ENCODE peak calls at places on chromosomes 16 and 17, in four cellular contexts. F, K, M and G are unnamed samples.

GRCh38 chr17:32688221-32688620 is 188.7 kb downstream of the MYO1D start:
- DNase-seq in K (no peak), M (no peak), F (no peak), G (no peak)

GRCh38 chr17:69712801-69713311 is 298.4 kb downstream of the MAP2K6 start:
- DNase-seq in K (no peak), M (no peak), F (no peak), G (no peak)

GRCh38 chr17:78818932-78819331 is 21.7 kb downstream of the USP36 start:
- DNase-seq in K (no peak), M (no peak), F (no peak), G (no peak)

GRCh38 chr16:46900464-46901235 is 16.5 kb downstream of the GPT2 start:
- DNase-seq in K (no peak), M (no peak), F (no peak), G (no peak)

GRCh38 chr17:8326591-8327583 is 12.8 kb upstream of the ODF4 start:
- DNase-seq in K (no peak), M (no peak), F (no peak), G (no peak)

GRCh38 chr16:50616883-50617629 is 64.1 kb downstream of the SNX20 start:
- DNase-seq in M (peak), K (no peak), F (no peak), G (no peak)

GRCh38 chr17:35536664-35537160 is 766 bp downstream of the SLFN12L start:
- DNase-seq in K (no peak), F (no peak), M (no peak), G (no peak)

GRCh38 chr16:70767377-70768204 is 33.4 kb downstream of the VAC14 start:
- DNase-seq in F (no peak), M (no peak), K (no peak), G (no peak)

GRCh38 chr16:11801481-11802021 is 4.5 kb upstream of the ZC3H7A start:
- DNase-seq in K (no peak), F (no peak), M (no peak), G (no peak)

GRCh38 chr16:28163699-28164584 is 47.8 kb downstream of the XPO6 start:
- DNase-seq in F (no peak), M (peak), K (no peak), G (no peak)

GRCh38 chr17:81976332-81977210 is 858 bp upstream of the ASPSCR1 start:
- DNase-seq in F (peak), K (no peak), M (no peak), G (no peak)

GRCh38 chr16:726438-727290 is at the start of the genes CCDC78 and HAGHL:
- DNase-seq in K (no peak), M (no peak), F (peak), G (no peak)

GRCh38 chr16:78571434-78571833 is 472.0 kb downstream of the WWOX start:
- DNase-seq in K (no peak), F (no peak), M (no peak), G (no peak)

GRCh38 chr16:82761236-82761635 is 134.5 kb downstream of the CDH13 start:
- DNase-seq in M (no peak), K (no peak), F (no peak), G (no peak)

GRCh38 chr17:27989046-27989445 is 53.4 kb upstream of the NLK start:
- DNase-seq in K (no peak), M (no peak), F (no peak), G (no peak)

GRCh38 chr17:31488264-31488981 is 96.9 kb downstream of the RAB11FIP4 start:
- DNase-seq in K (no peak), F (peak), M (no peak), G (no peak)

GRCh38 chr16:588639-588888 is 1.3 kb upstream of the RAB40C start:
- DNase-seq in F (no peak), K (no peak), M (no peak), G (no peak)

GRCh38 chr17:75485688-75486087 is 29.3 kb downstream of the TMEM94 start:
- DNase-seq in M (no peak), K (no peak), F (no peak), G (no peak)

GRCh38 chr17:42227849-42228696 is 33.8 kb upstream of the GHDC start:
- DNase-seq in F (no peak), K (no peak), M (no peak), G (no peak)

GRCh38 chr17:73474370-73474988 is 162.7 kb upstream of the CDC42EP4 start:
- DNase-seq in F (peak), M (peak), K (peak), G (peak)

GRCh38 chr17:73261952-73262675 is 434 bp upstream of the CPSF4L start:
- DNase-seq in F (no peak), M (peak), K (no peak), G (no peak)

GRCh38 chr17:12928736-12929135 is 89.1 kb downstream of the ELAC2 start:
- DNase-seq in K (no peak), F (no peak), M (peak), G (no peak)

GRCh38 chr16:9042533-9042932 is 48.9 kb upstream of the HAPSTR1 start:
- DNase-seq in K (no peak), F (no peak), M (no peak), G (no peak)

GRCh38 chr17:14086189-14086588 is 16.9 kb downstream of the COX10 start:
- DNase-seq in M (no peak), K (no peak), F (no peak), G (no peak)

GRCh38 chr17:49898547-49899490 is 51.0 kb upstream of the TAC4 start:
- DNase-seq in K (peak), M (peak), F (peak), G (no peak)

GRCh38 chr17:71460943-71461342 is 659.9 kb upstream of the SOX9 start:
- DNase-seq in M (no peak), F (no peak), K (peak), G (no peak)

GRCh38 chr17:73027130-73027741 is 65.3 kb downstream of the SLC39A11 start:
- DNase-seq in K (no peak), F (no peak), M (no peak), G (no peak)

GRCh38 chr17:54967621-54968258 is 714 bp downstream of the COX11 start:
- DNase-seq in K (peak), M (peak), F (peak), G (peak)

GRCh38 chr17:801660-802059 is 19.5 kb downstream of the MRM3 start:
- DNase-seq in M (peak), F (no peak), K (no peak), G (no peak)

GRCh38 chr17:17826942-17827785 is 9.6 kb downstream of the SREBF1 start:
- DNase-seq in M (no peak), K (no peak), F (no peak), G (no peak)

GRCh38 chr17:17824119-17824779 is 12.5 kb downstream of the SREBF1 start:
- DNase-seq in M (no peak), K (no peak), F (no peak), G (no peak)

GRCh38 chr17:17824780-17825614 is 11.8 kb downstream of the SREBF1 start:
- DNase-seq in F (peak), K (no peak), M (no peak), G (no peak)

GRCh38 chr17:17827826-17828621 is 8.8 kb downstream of the SREBF1 start:
- DNase-seq in F (no peak), M (no peak), K (no peak), G (no peak)

GRCh38 chr17:17826340-17826708 is 10.5 kb downstream of the SREBF1 start:
- DNase-seq in F (no peak), M (no peak), K (no peak), G (no peak)
- TF ChIP-seq TCF7L2 in F (no peak), M (no peak), K (no peak), G (no peak)

GRCh38 chr17:44587339-44587738 is 30.1 kb downstream of the FZD2 start:
- DNase-seq in K (peak), M (peak), F (no peak), G (no peak)
- TF ChIP-seq TCF7L2 in K (no peak), M (no peak), F (no peak), G (no peak)

GRCh38 chr16:85464342-85465305 is 148.5 kb upstream of the GSE1 start:
- DNase-seq in F (no peak), M (no peak), K (no peak), G (no peak)

GRCh38 chr16:85463228-85463611 is 149.9 kb upstream of the GSE1 start:
- DNase-seq in K (no peak), F (peak), M (no peak), G (no peak)

GRCh38 chr16:85463672-85464071 is 149.4 kb upstream of the GSE1 start:
- DNase-seq in K (no peak), M (no peak), F (no peak), G (no peak)

GRCh38 chr16:85466989-85467388 is 146.1 kb upstream of the GSE1 start:
- DNase-seq in F (no peak), K (no peak), M (no peak), G (no peak)

GRCh38 chr16:85465328-85466307 is 147.5 kb upstream of the GSE1 start:
- DNase-seq in K (no peak), F (no peak), M (peak), G (no peak)
- TF ChIP-seq TCF7L2 in K (no peak), F (no peak), M (no peak), G (no peak)

GRCh38 chr17:46794318-46794717 is 24.2 kb downstream of the WNT3 start:
- DNase-seq in F (no peak), K (no peak), M (no peak), G (no peak)

GRCh38 chr17:46796524-46796923 is 22.0 kb downstream of the WNT3 start:
- DNase-seq in F (peak), M (no peak), K (no peak), G (no peak)

GRCh38 chr17:46797131-46797530 is 21.4 kb downstream of the WNT3 start:
- DNase-seq in M (no peak), K (no peak), F (no peak), G (no peak)

GRCh38 chr17:46796080-46796479 is 22.4 kb downstream of the WNT3 start:
- DNase-seq in M (no peak), K (no peak), F (no peak), G (no peak)

GRCh38 chr17:46795379-46795952 is 23.0 kb downstream of the WNT3 start:
- DNase-seq in K (peak), M (peak), F (peak), G (no peak)
- TF ChIP-seq TCF7L2 in K (peak), M (no peak), F (no peak), G (no peak)